ENCODE peak calls at places on chromosomes 12 and 14, in six cellular contexts. W is ovary; N is CD8-positive, alpha-beta T cell; G is DND-41; X is astrocyte; M is uterus. A is an unnamed sample. For H3K36me3 and H3K4me1, the result is how much of the 10 kb centered on the place peaks cover.

GRCh38 chr12:24752763-24753462 is 196.0 kb downstream of the BCAT1 start:
- DNase-seq in W (no peak), N (no peak), G (no peak), X (no peak), M (no peak), A (no peak)

GRCh38 chr12:110007874-110008273 is 8.6 kb downstream of the ANKRD13A start:
- DNase-seq in W (no peak), N (no peak), G (no peak), X (no peak), M (no peak), A (no peak)

GRCh38 chr12:3587402-3588013 is 96.5 kb downstream of the PRMT8 start:
- DNase-seq in W (no peak), N (no peak), G (no peak), X (no peak), M (no peak), A (no peak)

GRCh38 chr14:76951149-76951548 is 77.4 kb downstream of the IRF2BPL start:
- DNase-seq in W (no peak), N (no peak), G (no peak), X (peak), M (no peak), A (no peak)

GRCh38 chr14:24710403-24711063 is 76.5 kb upstream of the GZMB start:
- DNase-seq in W (peak), N (peak), G (peak), X (peak), M (peak), A (no peak)

GRCh38 chr14:60094306-60094897 is 2.7 kb downstream of the PCNX4 start:
- DNase-seq in W (no peak), N (no peak), G (peak), X (peak), M (no peak), A (no peak)

GRCh38 chr14:49972840-49973239 is 80.0 kb downstream of the ARF6 start:
- DNase-seq in W (peak), N (peak), G (no peak), X (peak), M (peak), A (no peak)

GRCh38 chr14:50649691-50650090 is 18.4 kb downstream of the SAV1 start:
- DNase-seq in W (no peak), N (no peak), G (no peak), X (no peak), M (no peak), A (no peak)

GRCh38 chr14:98070521-98070920 is 1201.5 kb downstream of the BCL11B start:
- DNase-seq in W (no peak), N (no peak), G (no peak), X (no peak), M (no peak), A (no peak)

GRCh38 chr14:98582276-98582675 is 689.7 kb downstream of the BCL11B start:
- DNase-seq in W (no peak), N (no peak), G (no peak), X (no peak), M (no peak), A (no peak)

GRCh38 chr14:71266994-71267636 is 359.9 kb downstream of the PCNX1 start:
- DNase-seq in W (no peak), N (no peak), G (no peak), X (peak), M (no peak), A (no peak)

GRCh38 chr14:94387051-94388026 is 1.1 kb downstream of the SERPINA1 start:
- DNase-seq in W (no peak), N (no peak), G (no peak), X (no peak), M (no peak), A (no peak)

GRCh38 chr12:69154585-69155363 is 84.6 kb upstream of the CPSF6 start:
- DNase-seq in W (peak), N (peak), G (peak), X (peak), M (peak), A (peak)

GRCh38 chr12:46153267-46153872 is 115.5 kb downstream of the SLC38A1 start:
- DNase-seq in W (no peak), N (no peak), G (no peak), X (peak), M (no peak), A (no peak)

GRCh38 chr12:14284189-14284722 is 81.2 kb upstream of the ATF7IP start:
- DNase-seq in W (peak), N (no peak), G (no peak), X (no peak), M (peak), A (no peak)

GRCh38 chr12:593396-593976 is 69.8 kb downstream of the NINJ2 start:
- DNase-seq in W (peak), N (no peak), G (no peak), X (no peak), M (no peak), A (no peak)

GRCh38 chr12:96698521-96698920 is 208.5 kb upstream of the NEDD1 start:
- DNase-seq in W (no peak), N (no peak), G (no peak), X (no peak), M (no peak), A (no peak)

GRCh38 chr12:54017845-54018607 is 9.2 kb downstream of the HOXC8 start:
- DNase-seq in W (peak), N (peak), G (peak), X (no peak), M (peak), A (peak)

GRCh38 chr12:47742253-47742825 is 16.3 kb downstream of the RAPGEF3 start:
- DNase-seq in W (peak), N (peak), G (peak), X (no peak), M (peak), A (no peak)

GRCh38 chr12:9149372-9149771 is 33.7 kb upstream of the A2M start:
- DNase-seq in W (no peak), N (no peak), G (no peak), X (no peak), M (no peak), A (no peak)
- TF ChIP-seq CTCF in W (no peak), N (no peak), G (no peak), X (no peak), M (no peak), A (no peak)

DNA sequence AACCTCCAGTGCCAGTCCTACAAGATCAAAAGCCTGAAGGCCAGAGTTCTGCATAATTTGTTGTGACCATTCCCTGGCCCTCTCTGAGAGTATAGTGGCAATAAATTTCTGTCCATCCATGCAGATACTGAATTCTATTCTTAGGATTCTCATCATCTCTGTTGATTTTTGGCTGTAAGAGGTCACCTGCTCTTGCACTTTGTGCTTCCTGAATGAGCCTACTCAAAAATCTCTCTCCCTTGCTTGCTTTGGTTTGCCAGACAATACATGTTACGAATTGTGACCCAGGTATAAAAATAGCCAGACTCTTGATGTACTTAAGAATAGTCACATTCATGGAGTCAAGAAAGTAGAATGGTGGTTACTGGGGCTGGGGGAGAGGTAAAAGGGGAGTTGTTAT is 16.7 kb downstream of the ZNF664 start:
- DNase-seq in W (no peak), N (no peak), G (no peak), X (no peak), M (no peak), A (no peak)
- H3K36me3 ChIP-seq in W (under half), N (under half), G (half or more), X (under half), M (under half), A (under half)

GRCh38 chr14:104581521-104581920 is 2.0 kb downstream of the C14orf180 start:
- DNase-seq in W (no peak), N (no peak), G (no peak), X (no peak), M (no peak), A (no peak)

GRCh38 chr14:104577457-104578301 is 1.9 kb upstream of the C14orf180 start:
- DNase-seq in W (no peak), N (no peak), G (no peak), X (no peak), M (peak), A (no peak)

GRCh38 chr14:104582005-104582404 is 2.4 kb downstream of the C14orf180 start:
- DNase-seq in W (no peak), N (no peak), G (no peak), X (no peak), M (no peak), A (peak)

GRCh38 chr14:104580961-104581360 is 1.4 kb downstream of the C14orf180 start:
- DNase-seq in W (no peak), N (no peak), G (no peak), X (peak), M (peak), A (peak)

DNA sequence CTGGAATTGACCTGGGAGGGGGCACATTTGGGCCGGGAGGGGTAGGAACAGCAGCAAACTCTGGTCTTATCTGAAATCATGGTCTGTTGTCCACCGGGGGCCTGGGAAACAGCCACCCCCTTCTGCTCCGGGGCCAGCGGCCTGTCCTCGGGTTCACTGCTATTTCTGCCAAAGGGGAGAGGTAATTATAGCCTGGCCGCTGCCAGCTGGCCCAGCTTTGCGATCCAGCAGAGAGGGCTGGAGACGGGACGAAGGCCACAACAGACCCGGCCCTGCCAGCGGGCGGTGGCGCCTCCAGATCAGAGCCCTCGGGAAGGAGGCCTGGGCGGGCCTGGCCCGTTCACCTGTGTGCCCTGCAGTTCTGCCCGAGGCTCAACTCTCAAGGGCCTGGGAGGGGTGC is at the start of gene C14orf180:
- DNase-seq in W (no peak), N (no peak), G (no peak), X (no peak), M (no peak), A (peak)
- H3K4me1 ChIP-seq in W (under half), N (under half), G (under half), X (under half), M (under half), A (half or more)

GRCh38 chr14:30551460-30551859 is 7.5 kb upstream of the G2E3 start:
- DNase-seq in W (no peak), N (no peak), G (no peak), X (no peak), M (no peak), A (no peak)
- TF ChIP-seq CTCF in W (no peak), N (no peak), G (no peak), X (no peak), M (no peak), A (no peak)

GRCh38 chr14:101922866-101923265 is 41.5 kb upstream of the DYNC1H1 start:
- DNase-seq in W (no peak), N (no peak), G (no peak), X (no peak), M (no peak), A (no peak)
- H3K36me3 ChIP-seq in W (under half), N (under half), G (under half), X (under half), M (under half), A (under half)

GRCh38 chr14:31207287-31207745 is 277 bp downstream of the HECTD1 start:
- DNase-seq in W (no peak), N (no peak), G (no peak), X (peak), M (peak), A (no peak)
- H3K4me1 ChIP-seq in W (under half), N (under half), G (under half), X (under half), M (under half), A (under half)

DNA sequence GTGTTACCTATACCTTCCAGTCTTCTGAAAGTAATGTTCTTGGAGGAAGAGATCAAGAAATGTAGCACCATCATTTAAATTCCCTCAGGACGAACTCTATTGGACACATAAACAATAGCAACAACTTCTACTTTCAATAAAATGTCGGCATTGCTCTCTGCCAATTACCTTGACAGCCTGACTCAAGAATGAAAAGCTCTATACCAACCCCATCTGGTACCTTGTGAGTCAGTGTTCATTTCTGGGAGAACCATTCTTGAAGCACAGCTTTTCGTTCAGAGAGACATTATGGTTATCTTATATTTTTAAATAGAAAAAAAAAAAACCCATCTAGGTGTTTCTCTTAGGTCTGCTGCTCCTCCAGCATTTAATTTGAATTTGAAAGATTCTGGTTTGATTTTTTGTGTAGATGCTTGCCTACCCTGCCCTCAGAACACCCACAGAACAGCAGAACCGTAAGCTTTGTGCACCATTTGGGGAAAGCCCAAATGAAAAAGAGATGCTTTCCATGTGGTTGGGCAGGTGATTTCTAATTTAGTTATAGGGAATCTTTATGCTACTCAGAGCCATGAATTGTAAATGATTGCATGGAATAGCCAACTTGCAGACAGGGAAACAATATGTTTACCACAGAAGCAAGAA is 156.0 kb downstream of the SAMD4A start:
- DNase-seq in W (no peak), N (no peak), G (no peak), X (peak), M (no peak), A (no peak)
- TF ChIP-seq CTCF in W (no peak), N (no peak), G (peak), X (peak), M (no peak), A (peak)

DNA sequence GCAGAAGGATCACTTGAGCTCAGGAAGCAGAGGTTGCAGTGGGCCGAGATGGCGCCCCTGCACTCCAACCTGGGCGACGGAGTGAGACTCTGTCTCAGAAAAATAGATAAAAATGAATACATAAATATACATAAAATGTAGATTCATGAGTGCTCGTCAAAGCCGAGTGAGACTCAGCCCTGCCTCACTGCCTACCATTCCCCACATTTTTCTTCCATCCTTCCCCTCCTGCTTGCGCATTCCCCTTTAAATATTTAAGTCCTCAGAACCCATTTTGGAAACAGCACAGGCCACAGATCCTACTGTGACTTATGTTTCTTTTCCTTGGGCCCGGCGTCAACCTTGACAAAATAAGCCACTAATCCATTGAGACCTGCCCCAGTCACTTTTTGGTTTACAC is 31.9 kb upstream of the AACS start:
- DNase-seq in W (no peak), N (no peak), G (no peak), X (no peak), M (no peak), A (no peak)
- H3K36me3 ChIP-seq in W (under half), N (under half), G (under half), X (under half), M (under half), A (under half)

GRCh38 chr14:91858536-91859275 is 8.6 kb downstream of the TC2N start:
- DNase-seq in W (no peak), N (no peak), G (no peak), X (no peak), M (no peak), A (no peak)
- H3K4me1 ChIP-seq in W (under half), N (half or more), G (under half), X (under half), M (under half), A (under half)